ENCODE peak calls at places on chromosomes 2 and 18, in eight cellular contexts. One of them, this sample, is unnamed.

GRCh38 chr2:28400434-28400833 is 7.8 kb downstream of the FOSL2 start:
- DNase-seq in fibroblast of lung: no peak
- DNase-seq in tibial nerve: no peak
- DNase-seq in astrocyte: no peak
- DNase-seq in HCT116: no peak
- DNase-seq in hepatocyte: no peak
- DNase-seq in Peyer's patch: no peak
- DNase-seq in body of pancreas: no peak
- DNase-seq in this sample: no peak

GRCh38 chr2:71379086-71379485 is 47.5 kb downstream of the ZNF638 start:
- DNase-seq in fibroblast of lung: peak
- DNase-seq in tibial nerve: no peak
- DNase-seq in astrocyte: peak
- DNase-seq in HCT116: peak
- DNase-seq in hepatocyte: peak
- DNase-seq in Peyer's patch: no peak
- DNase-seq in body of pancreas: no peak
- DNase-seq in this sample: peak

GRCh38 chr2:225466891-225467604 is 67.5 kb downstream of the NYAP2 start:
- DNase-seq in fibroblast of lung: peak
- DNase-seq in tibial nerve: no peak
- DNase-seq in astrocyte: no peak
- DNase-seq in HCT116: no peak
- DNase-seq in hepatocyte: no peak
- DNase-seq in Peyer's patch: no peak
- DNase-seq in body of pancreas: no peak
- DNase-seq in this sample: no peak

GRCh38 chr2:198252472-198252871 is 448.1 kb downstream of the PLCL1 start:
- DNase-seq in fibroblast of lung: no peak
- DNase-seq in tibial nerve: no peak
- DNase-seq in astrocyte: no peak
- DNase-seq in HCT116: no peak
- DNase-seq in hepatocyte: no peak
- DNase-seq in Peyer's patch: no peak
- DNase-seq in body of pancreas: no peak
- DNase-seq in this sample: no peak

GRCh38 chr2:127175406-127175805 is 44.7 kb downstream of the CYP27C1 start:
- DNase-seq in fibroblast of lung: peak
- DNase-seq in tibial nerve: peak
- DNase-seq in astrocyte: no peak
- DNase-seq in HCT116: no peak
- DNase-seq in hepatocyte: peak
- DNase-seq in Peyer's patch: no peak
- DNase-seq in body of pancreas: peak
- DNase-seq in this sample: peak

GRCh38 chr18:79507076-79507545 is 111.4 kb downstream of the NFATC1 start:
- DNase-seq in fibroblast of lung: peak
- DNase-seq in tibial nerve: peak
- DNase-seq in astrocyte: peak
- DNase-seq in HCT116: no peak
- DNase-seq in hepatocyte: no peak
- DNase-seq in Peyer's patch: peak
- DNase-seq in body of pancreas: peak
- DNase-seq in this sample: no peak

GRCh38 chr2:221596192-221596591 is 24.1 kb upstream of the EPHA4 start:
- DNase-seq in fibroblast of lung: peak
- DNase-seq in tibial nerve: no peak
- DNase-seq in astrocyte: peak
- DNase-seq in HCT116: no peak
- DNase-seq in hepatocyte: peak
- DNase-seq in Peyer's patch: no peak
- DNase-seq in body of pancreas: no peak
- DNase-seq in this sample: peak

GRCh38 chr2:96977631-96978195 is 8.7 kb downstream of the FAM178B start:
- DNase-seq in fibroblast of lung: peak
- DNase-seq in tibial nerve: no peak
- DNase-seq in astrocyte: peak
- DNase-seq in HCT116: peak
- DNase-seq in hepatocyte: peak
- DNase-seq in Peyer's patch: no peak
- DNase-seq in body of pancreas: no peak
- DNase-seq in this sample: peak

GRCh38 chr18:61894751-61895524 is 2.1 kb upstream of the RNF152 start:
- DNase-seq in fibroblast of lung: no peak
- DNase-seq in tibial nerve: no peak
- DNase-seq in astrocyte: no peak
- DNase-seq in HCT116: no peak
- DNase-seq in hepatocyte: no peak
- DNase-seq in Peyer's patch: no peak
- DNase-seq in body of pancreas: no peak
- DNase-seq in this sample: no peak

GRCh38 chr2:69493268-69493667 is 56.0 kb upstream of the NFU1 start:
- DNase-seq in fibroblast of lung: no peak
- DNase-seq in tibial nerve: no peak
- DNase-seq in astrocyte: no peak
- DNase-seq in HCT116: no peak
- DNase-seq in hepatocyte: no peak
- DNase-seq in Peyer's patch: no peak
- DNase-seq in body of pancreas: no peak
- DNase-seq in this sample: no peak
- TF ChIP-seq CTCF in fibroblast of lung: no peak
- TF ChIP-seq CTCF in tibial nerve: no peak
- TF ChIP-seq CTCF in astrocyte: no peak
- TF ChIP-seq CTCF in HCT116: no peak
- TF ChIP-seq CTCF in hepatocyte: no peak
- TF ChIP-seq CTCF in Peyer's patch: no peak
- TF ChIP-seq CTCF in body of pancreas: no peak
- TF ChIP-seq CTCF in this sample: no peak

DNA sequence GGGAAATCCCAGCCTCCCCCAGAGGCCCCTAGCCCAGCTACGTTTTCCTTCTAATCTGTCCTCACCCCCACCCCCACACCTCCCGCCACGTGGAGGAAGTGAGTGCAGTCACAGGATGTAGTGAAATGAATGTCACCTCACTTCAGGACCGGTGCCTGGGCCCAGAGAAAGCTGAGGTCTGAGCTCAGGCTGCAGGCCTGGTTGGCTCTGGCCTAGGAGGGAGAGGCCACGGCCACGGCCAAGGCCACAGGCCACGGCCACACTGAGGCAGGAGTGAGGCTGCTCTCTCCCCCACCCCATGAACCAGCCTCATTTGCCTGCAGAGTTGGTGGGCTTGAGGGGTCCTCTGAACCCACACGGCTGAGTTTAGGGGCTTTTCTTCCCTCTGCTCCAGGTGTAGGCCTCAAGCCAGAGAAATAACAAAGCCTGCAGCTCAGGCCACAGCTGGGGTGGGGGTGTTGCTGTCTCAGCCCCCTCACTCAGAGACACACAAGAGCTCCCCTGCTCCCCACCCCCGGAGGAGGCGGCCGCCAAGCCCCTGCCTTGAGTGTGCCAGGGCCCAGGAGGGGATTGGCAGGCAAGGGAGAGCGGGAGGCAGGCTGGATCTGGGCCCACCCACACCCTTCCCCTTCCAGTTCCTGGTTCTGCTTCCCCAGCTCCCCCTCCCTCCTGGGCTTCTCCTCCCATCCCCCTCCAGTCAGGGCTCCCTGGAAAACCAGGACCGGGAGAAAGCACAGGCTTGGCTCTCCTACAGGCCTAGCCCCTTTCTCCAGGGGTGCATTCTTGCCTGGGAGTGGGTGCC is 27.0 kb downstream of the DNMT3A start:
- DNase-seq in fibroblast of lung: peak
- DNase-seq in tibial nerve: peak
- DNase-seq in astrocyte: peak
- DNase-seq in HCT116: no peak
- DNase-seq in hepatocyte: peak
- DNase-seq in Peyer's patch: peak
- DNase-seq in body of pancreas: peak
- DNase-seq in this sample: no peak
- H3K27ac ChIP-seq in fibroblast of lung: no peak
- H3K27ac ChIP-seq in tibial nerve: peak
- H3K27ac ChIP-seq in astrocyte: no peak
- H3K27ac ChIP-seq in HCT116: no peak
- H3K27ac ChIP-seq in hepatocyte: peak
- H3K27ac ChIP-seq in Peyer's patch: peak
- H3K27ac ChIP-seq in body of pancreas: peak
- H3K27ac ChIP-seq in this sample: no peak

DNA sequence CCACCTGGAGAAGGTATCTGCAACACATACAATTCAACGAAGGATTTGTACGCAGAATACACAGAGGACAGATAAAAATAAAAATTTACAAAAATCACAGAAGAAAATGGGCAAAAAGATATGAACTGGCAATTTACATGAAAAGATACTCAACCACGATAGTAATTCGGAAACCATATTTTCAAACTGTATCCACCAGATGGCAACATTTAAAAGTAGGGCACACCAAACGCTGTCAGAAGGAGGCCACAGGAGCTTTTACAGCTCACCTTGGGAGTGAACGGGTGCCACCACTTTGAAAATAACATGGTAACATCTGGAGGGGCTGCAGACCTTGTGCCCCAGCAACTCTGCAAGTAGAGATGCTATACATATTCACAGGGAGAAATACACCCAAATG is 9.8 kb downstream of the KIF1A start:
- DNase-seq in fibroblast of lung: no peak
- DNase-seq in tibial nerve: no peak
- DNase-seq in astrocyte: no peak
- DNase-seq in HCT116: no peak
- DNase-seq in hepatocyte: no peak
- DNase-seq in Peyer's patch: no peak
- DNase-seq in body of pancreas: no peak
- DNase-seq in this sample: no peak
- TF ChIP-seq CTCF in fibroblast of lung: no peak
- TF ChIP-seq CTCF in tibial nerve: no peak
- TF ChIP-seq CTCF in astrocyte: no peak
- TF ChIP-seq CTCF in HCT116: peak
- TF ChIP-seq CTCF in hepatocyte: peak
- TF ChIP-seq CTCF in Peyer's patch: no peak
- TF ChIP-seq CTCF in body of pancreas: peak
- TF ChIP-seq CTCF in this sample: no peak

DNA sequence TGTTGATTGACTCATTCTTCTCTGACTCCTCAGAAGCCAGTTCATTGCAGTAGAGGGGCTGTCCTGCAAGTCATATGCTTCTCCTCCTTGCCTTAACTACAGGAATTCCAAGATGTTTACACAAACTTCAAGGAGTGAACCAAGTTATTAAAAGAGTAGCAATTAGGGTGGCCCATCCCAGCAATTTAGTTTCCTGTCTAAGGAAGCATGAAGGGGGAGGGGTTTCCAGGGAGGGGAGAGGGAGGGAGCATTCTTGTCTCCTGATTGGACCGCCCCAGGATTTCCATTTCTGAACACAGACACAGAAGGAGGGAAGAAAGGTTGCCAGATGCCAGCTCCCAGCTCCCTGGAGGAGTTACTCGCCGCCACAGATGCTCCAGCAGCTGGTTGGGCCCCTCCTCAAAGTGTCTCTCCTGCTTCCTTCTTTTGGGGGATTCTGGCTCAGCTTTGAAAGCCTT is 107.6 kb downstream of the TRIB2 start:
- DNase-seq in fibroblast of lung: peak
- DNase-seq in tibial nerve: no peak
- DNase-seq in astrocyte: peak
- DNase-seq in HCT116: no peak
- DNase-seq in hepatocyte: peak
- DNase-seq in Peyer's patch: no peak
- DNase-seq in body of pancreas: no peak
- DNase-seq in this sample: peak
- H3K27ac ChIP-seq in fibroblast of lung: peak
- H3K27ac ChIP-seq in tibial nerve: peak
- H3K27ac ChIP-seq in astrocyte: no peak
- H3K27ac ChIP-seq in HCT116: no peak
- H3K27ac ChIP-seq in hepatocyte: no peak
- H3K27ac ChIP-seq in Peyer's patch: peak
- H3K27ac ChIP-seq in body of pancreas: peak
- H3K27ac ChIP-seq in this sample: no peak

DNA sequence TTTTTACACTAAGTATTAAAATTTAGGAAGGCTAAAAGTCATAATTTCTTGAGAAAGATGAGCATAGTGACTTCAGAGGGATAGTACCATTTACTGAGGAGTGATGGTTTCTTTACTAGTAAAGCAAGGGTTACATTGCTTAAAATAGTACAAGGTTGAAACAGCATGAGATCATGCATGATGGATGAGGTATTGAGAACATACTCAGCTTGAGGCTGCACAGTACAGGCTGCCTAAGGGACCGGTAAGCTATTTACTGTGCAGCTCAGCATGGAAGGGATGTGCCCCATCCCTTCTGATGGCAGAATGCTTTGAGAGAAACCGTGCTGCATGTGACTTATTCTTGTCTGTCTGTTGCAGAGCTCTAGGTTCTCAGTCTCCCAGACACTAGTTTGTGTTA is 122.1 kb downstream of the EML6 start:
- DNase-seq in fibroblast of lung: peak
- DNase-seq in tibial nerve: no peak
- DNase-seq in astrocyte: peak
- DNase-seq in HCT116: no peak
- DNase-seq in hepatocyte: no peak
- DNase-seq in Peyer's patch: no peak
- DNase-seq in body of pancreas: no peak
- DNase-seq in this sample: no peak
- TF ChIP-seq CTCF in fibroblast of lung: no peak
- TF ChIP-seq CTCF in tibial nerve: no peak
- TF ChIP-seq CTCF in astrocyte: no peak
- TF ChIP-seq CTCF in HCT116: no peak
- TF ChIP-seq CTCF in hepatocyte: no peak
- TF ChIP-seq CTCF in Peyer's patch: no peak
- TF ChIP-seq CTCF in body of pancreas: no peak
- TF ChIP-seq CTCF in this sample: no peak

This sample was measured in RWPE1.